ENCODE peak calls at places on chromosomes 5 and 9, in seven cellular contexts. One of them, this sample, is unnamed.
A peak's percentile ranks its signal among the peaks of the same experiment; 100 is the strongest.

GRCh38 chr9:111599092-111599947 is at the start of gene PTGR1:
- DNase-seq in fibroblast of the aortic adventitia: peak; percentile 86
- DNase-seq in NCI-H510A treated with DMSO at 0.1 percent for 48 hours: peak; percentile 47
- DNase-seq in amniotic stem cell: peak; percentile 63
- DNase-seq in stimulated activated CD8-positive, alpha-beta memory T cell treated with anti-CD3 and anti-CD28 coated beads, Interleukin-15, amount 100 ng/mL, for 48 hours: no peak
- DNase-seq in HuH-7: peak; percentile 73
- DNase-seq in mesenteric fat pad: peak; percentile 95
- DNase-seq in this sample: peak; percentile 16

GRCh38 chr5:58980890-58981289 is 398.0 kb downstream of the RAB3C start:
- DNase-seq in fibroblast of the aortic adventitia: no peak
- DNase-seq in NCI-H510A treated with DMSO at 0.1 percent for 48 hours: no peak
- DNase-seq in amniotic stem cell: no peak
- DNase-seq in stimulated activated CD8-positive, alpha-beta memory T cell treated with anti-CD3 and anti-CD28 coated beads, Interleukin-15, amount 100 ng/mL, for 48 hours: no peak
- DNase-seq in HuH-7: no peak
- DNase-seq in mesenteric fat pad: no peak
- DNase-seq in this sample: no peak

GRCh38 chr5:30781642-30782041 is 411.8 kb upstream of the CDH6 start:
- DNase-seq in fibroblast of the aortic adventitia: no peak
- DNase-seq in NCI-H510A treated with DMSO at 0.1 percent for 48 hours: no peak
- DNase-seq in amniotic stem cell: no peak
- DNase-seq in stimulated activated CD8-positive, alpha-beta memory T cell treated with anti-CD3 and anti-CD28 coated beads, Interleukin-15, amount 100 ng/mL, for 48 hours: no peak
- DNase-seq in HuH-7: no peak
- DNase-seq in mesenteric fat pad: no peak
- DNase-seq in this sample: no peak

GRCh38 chr9:31030741-31031202 is 1353.7 kb upstream of the ACO1 start:
- DNase-seq in fibroblast of the aortic adventitia: peak; percentile 5
- DNase-seq in NCI-H510A treated with DMSO at 0.1 percent for 48 hours: no peak
- DNase-seq in amniotic stem cell: peak; percentile 18
- DNase-seq in stimulated activated CD8-positive, alpha-beta memory T cell treated with anti-CD3 and anti-CD28 coated beads, Interleukin-15, amount 100 ng/mL, for 48 hours: no peak
- DNase-seq in HuH-7: no peak
- DNase-seq in mesenteric fat pad: no peak
- DNase-seq in this sample: no peak

GRCh38 chr9:35791321-35791921 is at the start of gene NPR2:
- DNase-seq in fibroblast of the aortic adventitia: no peak
- DNase-seq in NCI-H510A treated with DMSO at 0.1 percent for 48 hours: no peak
- DNase-seq in amniotic stem cell: peak; percentile 24
- DNase-seq in stimulated activated CD8-positive, alpha-beta memory T cell treated with anti-CD3 and anti-CD28 coated beads, Interleukin-15, amount 100 ng/mL, for 48 hours: no peak
- DNase-seq in HuH-7: peak; percentile 54
- DNase-seq in mesenteric fat pad: no peak
- DNase-seq in this sample: no peak

GRCh38 chr9:130330202-130330601 is 64.6 kb downstream of the HMCN2 start:
- DNase-seq in fibroblast of the aortic adventitia: no peak
- DNase-seq in NCI-H510A treated with DMSO at 0.1 percent for 48 hours: no peak
- DNase-seq in amniotic stem cell: no peak
- DNase-seq in stimulated activated CD8-positive, alpha-beta memory T cell treated with anti-CD3 and anti-CD28 coated beads, Interleukin-15, amount 100 ng/mL, for 48 hours: no peak
- DNase-seq in HuH-7: no peak
- DNase-seq in mesenteric fat pad: no peak
- DNase-seq in this sample: no peak

GRCh38 chr9:37209431-37210386 is 89.3 kb downstream of the ZCCHC7 start:
- DNase-seq in fibroblast of the aortic adventitia: no peak
- DNase-seq in NCI-H510A treated with DMSO at 0.1 percent for 48 hours: no peak
- DNase-seq in amniotic stem cell: no peak
- DNase-seq in stimulated activated CD8-positive, alpha-beta memory T cell treated with anti-CD3 and anti-CD28 coated beads, Interleukin-15, amount 100 ng/mL, for 48 hours: no peak
- DNase-seq in HuH-7: peak; percentile 14
- DNase-seq in mesenteric fat pad: no peak
- DNase-seq in this sample: no peak

GRCh38 chr9:98536542-98537173 is 172.1 kb downstream of the GABBR2 start:
- DNase-seq in fibroblast of the aortic adventitia: no peak
- DNase-seq in NCI-H510A treated with DMSO at 0.1 percent for 48 hours: no peak
- DNase-seq in amniotic stem cell: no peak
- DNase-seq in stimulated activated CD8-positive, alpha-beta memory T cell treated with anti-CD3 and anti-CD28 coated beads, Interleukin-15, amount 100 ng/mL, for 48 hours: no peak
- DNase-seq in HuH-7: peak; percentile 25
- DNase-seq in mesenteric fat pad: no peak
- DNase-seq in this sample: peak; percentile 48

GRCh38 chr9:135335691-135336181 is 143.8 kb upstream of the PPP1R26 start:
- DNase-seq in fibroblast of the aortic adventitia: no peak
- DNase-seq in NCI-H510A treated with DMSO at 0.1 percent for 48 hours: no peak
- DNase-seq in amniotic stem cell: no peak
- DNase-seq in stimulated activated CD8-positive, alpha-beta memory T cell treated with anti-CD3 and anti-CD28 coated beads, Interleukin-15, amount 100 ng/mL, for 48 hours: no peak
- DNase-seq in HuH-7: no peak
- DNase-seq in mesenteric fat pad: peak; percentile 77
- DNase-seq in this sample: no peak

GRCh38 chr5:6187501-6187900 is 190.8 kb downstream of the MED10 start:
- DNase-seq in fibroblast of the aortic adventitia: no peak
- DNase-seq in NCI-H510A treated with DMSO at 0.1 percent for 48 hours: no peak
- DNase-seq in amniotic stem cell: no peak
- DNase-seq in stimulated activated CD8-positive, alpha-beta memory T cell treated with anti-CD3 and anti-CD28 coated beads, Interleukin-15, amount 100 ng/mL, for 48 hours: no peak
- DNase-seq in HuH-7: no peak
- DNase-seq in mesenteric fat pad: no peak
- DNase-seq in this sample: no peak

GRCh38 chr9:105441761-105442160 is 6.1 kb upstream of the FSD1L start:
- DNase-seq in fibroblast of the aortic adventitia: peak; percentile 26
- DNase-seq in NCI-H510A treated with DMSO at 0.1 percent for 48 hours: no peak
- DNase-seq in amniotic stem cell: no peak
- DNase-seq in stimulated activated CD8-positive, alpha-beta memory T cell treated with anti-CD3 and anti-CD28 coated beads, Interleukin-15, amount 100 ng/mL, for 48 hours: no peak
- DNase-seq in HuH-7: no peak
- DNase-seq in mesenteric fat pad: no peak
- DNase-seq in this sample: no peak

This sample was measured in stimulated activated CD4-positive, alpha-beta T cell treated with anti-CD3 and anti-CD28 coated beads, Interleukin-2, amount 100 ng/mL, for 48 hours.